ENCODE peak calls at places on chromosome 16, in ten cellular contexts. S is Peyer's patch, U is HCT116, D is uterus, T is adipocyte, Z is IMR-90, O is tibial artery, P is mesendoderm, I is ascending aorta, V is upper lobe of left lung. C is an unnamed sample. For H3K4me1, the result is how much of the 10 kb centered on the place peaks cover.

GRCh38 chr16:80723091-80723490 is 81.3 kb downstream of the CDYL2 start:
- DNase-seq in S (no peak), U (no peak), D (no peak), T (no peak), Z (no peak), O (no peak), P (no peak), I (no peak), V (no peak), C (no peak)

GRCh38 chr16:51201604-51202003 is 50.5 kb upstream of the SALL1 start:
- DNase-seq in S (no peak), U (no peak), D (no peak), T (no peak), Z (no peak), O (no peak), P (peak), I (no peak), V (no peak), C (no peak)

GRCh38 chr16:50309527-50310307 is 43.4 kb downstream of the ADCY7 start:
- DNase-seq in S (peak), U (no peak), D (no peak), T (no peak), Z (no peak), O (no peak), P (no peak), I (peak), V (peak), C (peak)

GRCh38 chr16:66924527-66925321 is 611 bp downstream of the RRAD start:
- DNase-seq in S (peak), U (no peak), D (no peak), T (peak), Z (no peak), O (no peak), P (peak), I (no peak), V (peak), C (no peak)

GRCh38 chr16:59201160-59201559 is 467.0 kb upstream of the GOT2 start:
- DNase-seq in S (no peak), U (no peak), D (no peak), T (no peak), Z (no peak), O (no peak), P (no peak), I (no peak), V (no peak), C (no peak)

GRCh38 chr16:23896832-23897821 is 61.3 kb downstream of the PRKCB start:
- DNase-seq in S (no peak), U (no peak), D (no peak), T (no peak), Z (no peak), O (no peak), P (no peak), I (no peak), V (no peak), C (no peak)

GRCh38 chr16:85650864-85651811 is 37.6 kb downstream of the GINS2 start:
- DNase-seq in S (no peak), U (no peak), D (peak), T (no peak), Z (no peak), O (no peak), P (no peak), I (no peak), V (no peak), C (no peak)

GRCh38 chr16:63201851-63202250 is 1165.6 kb upstream of the CDH8 start:
- DNase-seq in S (no peak), U (no peak), D (no peak), T (no peak), Z (no peak), O (no peak), P (no peak), I (no peak), V (no peak), C (no peak)

GRCh38 chr16:5709889-5710288 is 612.3 kb upstream of the EEF2KMT start:
- DNase-seq in S (no peak), U (no peak), D (no peak), T (peak), Z (peak), O (no peak), P (peak), I (no peak), V (no peak), C (no peak)

GRCh38 chr16:55846598-55847346 is 13.9 kb upstream of the CES1 start:
- DNase-seq in S (no peak), U (no peak), D (no peak), T (no peak), Z (no peak), O (no peak), P (no peak), I (no peak), V (no peak), C (no peak)

GRCh38 chr16:21194771-21195301 is 16.5 kb downstream of the ZP2 start:
- DNase-seq in S (no peak), U (no peak), D (no peak), T (peak), Z (no peak), O (no peak), P (no peak), I (no peak), V (no peak), C (no peak)

GRCh38 chr16:27724491-27724878 is 174.5 kb downstream of the KATNIP start:
- DNase-seq in S (no peak), U (no peak), D (no peak), T (no peak), Z (no peak), O (no peak), P (no peak), I (no peak), V (no peak), C (no peak)

GRCh38 chr16:69566437-69567030 is 768 bp downstream of the NFAT5 start:
- DNase-seq in S (peak), U (no peak), D (peak), T (peak), Z (peak), O (peak), P (no peak), I (peak), V (peak), C (no peak)

GRCh38 chr16:80931985-80932720 is 74.5 kb downstream of the CMC2 start:
- DNase-seq in S (peak), U (no peak), D (peak), T (peak), Z (peak), O (peak), P (peak), I (peak), V (no peak), C (peak)

GRCh38 chr16:85302018-85302847 is 190.0 kb upstream of the CIBAR2 start:
- DNase-seq in S (no peak), U (peak), D (peak), T (no peak), Z (peak), O (no peak), P (peak), I (no peak), V (no peak), C (no peak)

GRCh38 chr16:51919736-51920135 is 627.2 kb downstream of the TOX3 start:
- DNase-seq in S (no peak), U (no peak), D (no peak), T (no peak), Z (peak), O (no peak), P (no peak), I (no peak), V (no peak), C (no peak)

GRCh38 chr16:4915226-4915761 is 21.7 kb downstream of the PPL start:
- DNase-seq in S (no peak), U (peak), D (no peak), T (peak), Z (peak), O (no peak), P (no peak), I (no peak), V (no peak), C (no peak)

GRCh38 chr16:65889533-65889966 is 476.9 kb upstream of the CDH5 start:
- DNase-seq in S (no peak), U (no peak), D (no peak), T (no peak), Z (peak), O (no peak), P (no peak), I (no peak), V (no peak), C (no peak)

GRCh38 chr16:67150058-67150832 is 553 bp downstream of the B3GNT9 start:
- DNase-seq in S (no peak), U (no peak), D (peak), T (peak), Z (peak), O (peak), P (peak), I (no peak), V (no peak), C (peak)

GRCh38 chr16:17461951-17462729 is 8.6 kb downstream of the XYLT1 start:
- DNase-seq in S (peak), U (no peak), D (no peak), T (no peak), Z (no peak), O (no peak), P (peak), I (no peak), V (peak), C (no peak)

GRCh38 chr16:67726106-67727034 is 7.3 kb upstream of the GFOD2 start:
- DNase-seq in S (no peak), U (no peak), D (no peak), T (no peak), Z (peak), O (no peak), P (no peak), I (no peak), V (no peak), C (no peak)

GRCh38 chr16:68499011-68499410 is 40.1 kb upstream of the ZFP90 start:
- DNase-seq in S (no peak), U (no peak), D (no peak), T (no peak), Z (no peak), O (no peak), P (no peak), I (no peak), V (no peak), C (no peak)

GRCh38 chr16:89711601-89712475 is 8.9 kb downstream of the VPS9D1 start:
- DNase-seq in S (peak), U (peak), D (no peak), T (peak), Z (peak), O (no peak), P (peak), I (no peak), V (peak), C (no peak)

GRCh38 chr16:70659546-70659945 is 13.2 kb downstream of the IL34 start:
- DNase-seq in S (peak), U (no peak), D (no peak), T (no peak), Z (no peak), O (no peak), P (no peak), I (peak), V (no peak), C (no peak)

GRCh38 chr16:88855736-88856121 is 1.0 kb downstream of the GALNS start:
- DNase-seq in S (no peak), U (no peak), D (peak), T (no peak), Z (no peak), O (no peak), P (no peak), I (no peak), V (no peak), C (no peak)

GRCh38 chr16:29151317-29151716 is 166.5 kb downstream of the LAT start:
- DNase-seq in S (no peak), U (no peak), D (no peak), T (no peak), Z (no peak), O (no peak), P (no peak), I (no peak), V (no peak), C (no peak)

GRCh38 chr16:81431554-81432353 is 12.9 kb upstream of the CMIP start:
- DNase-seq in S (no peak), U (no peak), D (no peak), T (peak), Z (peak), O (peak), P (no peak), I (peak), V (peak), C (peak)

GRCh38 chr16:83365166-83365565 is 442.6 kb upstream of the HSBP1 start:
- DNase-seq in S (no peak), U (no peak), D (no peak), T (no peak), Z (peak), O (no peak), P (no peak), I (no peak), V (no peak), C (no peak)

GRCh38 chr16:14539156-14539555 is 90.9 kb downstream of the PARN start:
- DNase-seq in S (no peak), U (no peak), D (no peak), T (peak), Z (no peak), O (no peak), P (no peak), I (no peak), V (no peak), C (no peak)

GRCh38 chr16:21226749-21227148 is 6.8 kb upstream of the ANKS4B start:
- DNase-seq in S (no peak), U (no peak), D (no peak), T (no peak), Z (no peak), O (no peak), P (no peak), I (no peak), V (no peak), C (no peak)

GRCh38 chr16:15539197-15539596 is 103.8 kb downstream of the MARF1 start:
- DNase-seq in S (no peak), U (peak), D (no peak), T (no peak), Z (no peak), O (no peak), P (peak), I (no peak), V (no peak), C (no peak)

GRCh38 chr16:87832759-87833502 is 36.4 kb downstream of the SLC7A5 start:
- DNase-seq in S (no peak), U (no peak), D (no peak), T (no peak), Z (no peak), O (no peak), P (no peak), I (no peak), V (no peak), C (no peak)
- H3K4me3 ChIP-seq in S (no peak), U (no peak), D (no peak), T (no peak), Z (no peak), O (no peak), P (no peak), I (no peak), V (no peak), C (no peak)

GRCh38 chr16:64409762-64410161 is 712.1 kb downstream of the CDH11 start:
- DNase-seq in S (no peak), U (no peak), D (peak), T (no peak), Z (no peak), O (no peak), P (no peak), I (no peak), V (no peak), C (no peak)
- H3K4me1 ChIP-seq in S (under half), U (under half), D (under half), T (half or more), Z (under half), O (under half), P (under half), I (under half), V (under half), C (under half)

GRCh38 chr16:71666264-71666663 is 40.3 kb downstream of the MARVELD3 start:
- DNase-seq in S (no peak), U (no peak), D (no peak), T (no peak), Z (no peak), O (no peak), P (no peak), I (no peak), V (no peak), C (no peak)
- H3K4me3 ChIP-seq in S (no peak), U (no peak), D (no peak), T (no peak), Z (no peak), O (no peak), P (no peak), I (no peak), V (no peak), C (no peak)

GRCh38 chr16:10777356-10777755 is 33.7 kb downstream of the NUBP1 start:
- DNase-seq in S (no peak), U (no peak), D (no peak), T (no peak), Z (no peak), O (no peak), P (no peak), I (no peak), V (no peak), C (no peak)

GRCh38 chr16:10782628-10783027 is 36.0 kb downstream of the TVP23A start:
- DNase-seq in S (no peak), U (no peak), D (no peak), T (no peak), Z (no peak), O (no peak), P (no peak), I (no peak), V (peak), C (no peak)

GRCh38 chr16:10776280-10776679 is 32.6 kb downstream of the NUBP1 start:
- DNase-seq in S (no peak), U (no peak), D (no peak), T (no peak), Z (no peak), O (no peak), P (no peak), I (no peak), V (no peak), C (no peak)

GRCh38 chr16:10780628-10781027 is 37.0 kb downstream of the NUBP1 start:
- DNase-seq in S (no peak), U (no peak), D (no peak), T (no peak), Z (no peak), O (no peak), P (no peak), I (no peak), V (no peak), C (no peak)
- H3K4me1 ChIP-seq in S (under half), U (under half), D (under half), T (under half), Z (under half), O (under half), P (under half), I (under half), V (under half), C (under half)

DNA sequence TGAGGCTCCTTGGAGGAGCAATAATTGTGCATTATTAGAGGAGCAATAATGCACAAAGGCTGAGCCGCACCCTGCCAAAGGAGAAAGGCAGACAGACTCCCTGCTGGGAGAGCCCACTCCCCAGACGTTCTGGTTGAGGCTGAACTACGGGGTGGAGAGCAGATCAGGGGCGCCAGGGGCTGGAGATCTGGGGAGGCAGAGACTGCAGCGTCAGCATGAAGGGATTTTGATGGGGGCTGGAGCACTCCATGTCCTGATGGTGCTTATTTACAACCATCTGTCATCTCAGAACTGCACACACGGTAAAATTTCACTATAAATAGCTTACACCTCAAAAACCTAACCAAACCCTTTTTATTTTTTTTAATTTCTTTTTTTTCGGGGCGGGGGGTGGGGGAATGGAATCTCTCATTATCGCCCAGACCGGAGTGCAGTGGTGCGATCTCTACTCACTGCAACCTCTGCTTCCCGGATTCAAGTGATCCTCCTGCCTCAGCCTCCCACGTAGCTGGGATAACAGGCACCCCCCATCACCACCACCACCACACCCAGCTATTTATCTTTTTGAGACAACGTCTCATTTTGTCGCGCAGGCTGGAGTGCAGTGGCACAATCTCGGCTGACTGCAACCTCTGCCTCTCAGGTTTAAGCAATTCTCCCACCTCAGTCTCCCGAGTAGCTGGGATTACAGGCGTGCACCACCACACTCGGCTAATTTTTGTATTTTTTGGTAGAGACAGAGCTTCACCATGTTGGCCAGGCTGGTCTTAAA is 4.3 kb upstream of the C16orf95 start:
- DNase-seq in S (no peak), U (no peak), D (no peak), T (no peak), Z (no peak), O (no peak), P (no peak), I (no peak), V (no peak), C (no peak)
- H3K4me3 ChIP-seq in S (no peak), U (no peak), D (no peak), T (no peak), Z (no peak), O (no peak), P (no peak), I (no peak), V (no peak), C (no peak)

GRCh38 chr16:13039526-13039925 is 138.1 kb downstream of the SHISA9 start:
- DNase-seq in S (no peak), U (no peak), D (no peak), T (no peak), Z (no peak), O (no peak), P (no peak), I (no peak), V (no peak), C (no peak)
- H3K4me1 ChIP-seq in S (under half), U (under half), D (under half), T (under half), Z (under half), O (under half), P (under half), I (under half), V (under half), C (under half)

DNA sequence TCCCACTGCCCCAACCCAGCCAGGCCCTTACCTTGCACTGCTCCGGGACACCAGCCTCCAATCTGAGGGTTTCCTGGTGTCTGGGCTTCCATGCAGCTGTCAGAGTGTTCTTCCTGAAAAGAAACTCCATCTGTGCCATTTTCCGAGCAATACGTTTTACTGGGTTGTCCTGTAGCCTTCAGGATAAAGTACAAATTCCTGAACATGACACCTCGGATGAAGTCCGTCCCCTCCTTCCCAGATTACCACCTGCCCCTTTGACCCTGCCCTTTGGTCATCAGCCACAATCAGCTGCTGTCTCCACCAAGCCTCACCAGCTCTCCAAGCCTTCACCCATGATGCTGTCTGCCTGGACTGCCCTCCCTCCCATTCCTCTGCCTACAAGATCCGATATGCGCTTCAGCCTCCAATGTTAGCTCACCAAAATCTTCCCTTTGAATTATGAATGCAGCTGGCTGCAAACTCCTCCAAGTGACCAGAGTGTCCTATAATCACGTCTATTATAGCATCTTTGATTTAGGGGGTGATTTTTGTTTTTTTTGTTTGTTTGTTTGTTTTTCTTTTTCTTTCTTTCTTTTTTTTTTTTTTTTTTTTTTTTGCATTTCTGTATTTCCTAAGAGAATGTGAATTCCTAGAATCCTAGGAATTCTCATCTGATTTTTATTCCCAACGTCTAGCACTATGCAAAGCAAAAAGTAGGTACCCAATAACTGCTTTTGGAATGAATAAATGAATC is 60.6 kb upstream of the KIFC3 start:
- DNase-seq in S (peak), U (no peak), D (no peak), T (no peak), Z (no peak), O (no peak), P (peak), I (no peak), V (no peak), C (peak)
- H3K4me3 ChIP-seq in S (peak), U (no peak), D (no peak), T (no peak), Z (no peak), O (no peak), P (no peak), I (no peak), V (no peak), C (no peak)

C was measured in suprapubic skin.